ENCODE peak calls at places on chromosome 22, in nine cellular contexts. D, H, X, Z, U, C, F, M and P are unnamed samples.

GRCh38 chr22:22097727-22098228 is 115.2 kb upstream of the TOP3B start:
- DNase-seq in D (no peak), H (no peak), X (no peak), Z (no peak), U (no peak), C (no peak), F (no peak), M (no peak), P (no peak)

GRCh38 chr22:32411388-32411787 is 659 bp downstream of the RTCB start:
- DNase-seq in D (no peak), H (no peak), X (no peak), Z (peak), U (no peak), C (no peak), F (no peak), M (no peak), P (peak)

GRCh38 chr22:44351685-44352377 is 39.1 kb upstream of the SHISAL1 start:
- DNase-seq in D (no peak), H (no peak), X (no peak), Z (peak), U (no peak), C (peak), F (peak), M (no peak), P (peak)

GRCh38 chr22:30228509-30229359 is 17.8 kb downstream of the LIF start:
- DNase-seq in D (no peak), H (no peak), X (no peak), Z (no peak), U (no peak), C (no peak), F (no peak), M (no peak), P (no peak)

GRCh38 chr22:50191041-50191740 is 5.5 kb downstream of the TRABD start:
- DNase-seq in D (peak), H (no peak), X (no peak), Z (no peak), U (no peak), C (no peak), F (peak), M (peak), P (peak)

GRCh38 chr22:30212363-30212995 is 34.1 kb downstream of the LIF start:
- DNase-seq in D (peak), H (peak), X (peak), Z (peak), U (peak), C (peak), F (peak), M (peak), P (peak)

GRCh38 chr22:46734830-46735453 is 3.1 kb downstream of the CERK start:
- DNase-seq in D (peak), H (peak), X (no peak), Z (no peak), U (peak), C (no peak), F (peak), M (peak), P (peak)

GRCh38 chr22:47928626-47929025 is 1166.2 kb downstream of the TBC1D22A start:
- DNase-seq in D (no peak), H (peak), X (no peak), Z (no peak), U (no peak), C (no peak), F (no peak), M (no peak), P (no peak)

GRCh38 chr22:48669226-48669625 is 1158.4 kb downstream of the BRD1 start:
- DNase-seq in D (no peak), H (no peak), X (no peak), Z (no peak), U (no peak), C (no peak), F (peak), M (no peak), P (no peak)

GRCh38 chr22:20953668-20954500 is 13.2 kb upstream of the AIFM3 start:
- DNase-seq in D (no peak), H (no peak), X (peak), Z (no peak), U (no peak), C (peak), F (peak), M (no peak), P (no peak)

GRCh38 chr22:20957691-20958440 is 9.2 kb upstream of the AIFM3 start:
- DNase-seq in D (peak), H (peak), X (no peak), Z (no peak), U (no peak), C (no peak), F (peak), M (peak), P (no peak)

GRCh38 chr22:20955548-20955947 is 11.5 kb upstream of the AIFM3 start:
- DNase-seq in D (no peak), H (no peak), X (no peak), Z (no peak), U (no peak), C (no peak), F (peak), M (no peak), P (no peak)

GRCh38 chr22:20957118-20957690 is 9.9 kb upstream of the AIFM3 start:
- DNase-seq in D (peak), H (peak), X (no peak), Z (no peak), U (no peak), C (no peak), F (peak), M (peak), P (no peak)

GRCh38 chr22:20956258-20957117 is 10.6 kb upstream of the AIFM3 start:
- DNase-seq in D (no peak), H (peak), X (no peak), Z (peak), U (no peak), C (no peak), F (peak), M (no peak), P (no peak)
- TF ChIP-seq CTCF in D (no peak), H (no peak), X (no peak), Z (no peak), U (no peak), C (no peak), F (no peak), M (no peak), P (no peak)

DNA sequence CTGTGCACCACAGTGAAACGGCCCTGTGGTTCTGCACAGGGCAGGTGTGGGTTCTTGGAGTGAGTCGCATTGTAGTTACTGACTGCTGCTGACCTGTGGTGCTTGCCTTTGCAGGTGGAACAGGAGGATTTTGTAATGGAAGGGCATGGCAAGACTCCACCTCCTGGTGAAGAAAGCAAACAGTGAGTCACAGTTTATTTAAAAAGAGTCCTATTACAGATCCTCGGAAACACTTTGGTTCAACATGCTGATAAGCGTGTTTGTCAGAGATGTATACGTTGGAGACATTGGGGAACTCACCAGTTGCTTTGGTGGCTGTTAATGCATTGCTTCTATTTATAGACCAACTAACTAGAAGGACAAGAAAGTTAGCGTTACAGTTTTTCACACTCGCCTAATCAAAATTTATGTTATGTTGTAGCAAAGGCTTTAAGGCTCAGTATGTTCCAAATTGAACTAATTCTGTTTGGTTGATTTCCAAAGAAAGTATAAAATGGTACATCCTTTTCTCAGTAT is 21.7 kb upstream of the TNRC6B start:
- DNase-seq in D (peak), H (peak), X (no peak), Z (peak), U (no peak), C (no peak), F (no peak), M (no peak), P (peak)
- TF ChIP-seq CTCF in D (no peak), H (no peak), X (no peak), Z (peak), U (peak), C (peak), F (no peak), M (peak), P (no peak)

GRCh38 chr22:45548991-45549736 is 46.5 kb downstream of the FBLN1 start:
- DNase-seq in D (peak), H (no peak), X (peak), Z (peak), U (peak), C (peak), F (no peak), M (no peak), P (no peak)
- TF ChIP-seq CTCF in D (no peak), H (no peak), X (no peak), Z (peak), U (peak), C (peak), F (peak), M (peak), P (peak)

GRCh38 chr22:19483481-19484244 is 3.9 kb downstream of the CDC45 start:
- DNase-seq in D (no peak), H (no peak), X (no peak), Z (peak), U (no peak), C (peak), F (no peak), M (no peak), P (no peak)
- TF ChIP-seq CTCF in D (no peak), H (no peak), X (no peak), Z (no peak), U (no peak), C (no peak), F (no peak), M (no peak), P (no peak)

GRCh38 chr22:45553333-45554039 is 50.8 kb downstream of the FBLN1 start:
- DNase-seq in D (peak), H (peak), X (peak), Z (peak), U (peak), C (peak), F (peak), M (peak), P (peak)

GRCh38 chr22:45552017-45552411 is 49.3 kb downstream of the FBLN1 start:
- DNase-seq in D (no peak), H (no peak), X (no peak), Z (no peak), U (no peak), C (no peak), F (no peak), M (no peak), P (no peak)

GRCh38 chr22:45552580-45553332 is 50.1 kb downstream of the FBLN1 start:
- DNase-seq in D (peak), H (peak), X (peak), Z (peak), U (peak), C (peak), F (peak), M (peak), P (no peak)

GRCh38 chr22:45554861-45555260 is 52.2 kb downstream of the FBLN1 start:
- DNase-seq in D (no peak), H (no peak), X (no peak), Z (no peak), U (no peak), C (no peak), F (no peak), M (no peak), P (no peak)

GRCh38 chr22:45554040-45554406 is 51.3 kb downstream of the FBLN1 start:
- DNase-seq in D (no peak), H (no peak), X (no peak), Z (no peak), U (no peak), C (no peak), F (no peak), M (no peak), P (no peak)
- TF ChIP-seq CTCF in D (no peak), H (no peak), X (no peak), Z (no peak), U (no peak), C (no peak), F (no peak), M (no peak), P (no peak)

GRCh38 chr22:31229402-31230140 is 17.5 kb downstream of the LIMK2 start:
- DNase-seq in D (peak), H (peak), X (no peak), Z (no peak), U (peak), C (no peak), F (no peak), M (no peak), P (no peak)

GRCh38 chr22:31233001-31233400 is 20.9 kb downstream of the LIMK2 start:
- DNase-seq in D (no peak), H (no peak), X (no peak), Z (no peak), U (no peak), C (no peak), F (no peak), M (no peak), P (no peak)

GRCh38 chr22:31230155-31230870 is 18.2 kb downstream of the LIMK2 start:
- DNase-seq in D (no peak), H (no peak), X (peak), Z (no peak), U (no peak), C (peak), F (no peak), M (no peak), P (no peak)

GRCh38 chr22:31228425-31228824 is 16.3 kb downstream of the LIMK2 start:
- DNase-seq in D (no peak), H (no peak), X (no peak), Z (no peak), U (no peak), C (no peak), F (no peak), M (no peak), P (no peak)

GRCh38 chr22:31230871-31231621 is 18.9 kb downstream of the LIMK2 start:
- DNase-seq in D (peak), H (peak), X (peak), Z (peak), U (no peak), C (peak), F (no peak), M (no peak), P (peak)
- TF ChIP-seq CTCF in D (peak), H (peak), X (peak), Z (peak), U (peak), C (peak), F (peak), M (peak), P (peak)

GRCh38 chr22:23100124-23100801 is 29.9 kb downstream of the GNAZ start:
- DNase-seq in D (no peak), H (no peak), X (no peak), Z (no peak), U (no peak), C (no peak), F (no peak), M (no peak), P (no peak)
- TF ChIP-seq CTCF in D (no peak), H (no peak), X (no peak), Z (no peak), U (no peak), C (no peak), F (no peak), M (no peak), P (no peak)

GRCh38 chr22:37176464-37177061 is 11.5 kb downstream of the C1QTNF6 start:
- DNase-seq in D (peak), H (peak), X (peak), Z (peak), U (peak), C (peak), F (peak), M (peak), P (peak)

GRCh38 chr22:37175414-37176144 is 12.5 kb downstream of the C1QTNF6 start:
- DNase-seq in D (no peak), H (no peak), X (no peak), Z (no peak), U (no peak), C (no peak), F (peak), M (peak), P (no peak)

GRCh38 chr22:37177755-37178154 is 10.3 kb downstream of the C1QTNF6 start:
- DNase-seq in D (no peak), H (no peak), X (no peak), Z (no peak), U (no peak), C (no peak), F (peak), M (no peak), P (no peak)

GRCh38 chr22:37178350-37179125 is 9.5 kb downstream of the C1QTNF6 start:
- DNase-seq in D (peak), H (peak), X (no peak), Z (no peak), U (no peak), C (no peak), F (peak), M (peak), P (no peak)

DNA sequence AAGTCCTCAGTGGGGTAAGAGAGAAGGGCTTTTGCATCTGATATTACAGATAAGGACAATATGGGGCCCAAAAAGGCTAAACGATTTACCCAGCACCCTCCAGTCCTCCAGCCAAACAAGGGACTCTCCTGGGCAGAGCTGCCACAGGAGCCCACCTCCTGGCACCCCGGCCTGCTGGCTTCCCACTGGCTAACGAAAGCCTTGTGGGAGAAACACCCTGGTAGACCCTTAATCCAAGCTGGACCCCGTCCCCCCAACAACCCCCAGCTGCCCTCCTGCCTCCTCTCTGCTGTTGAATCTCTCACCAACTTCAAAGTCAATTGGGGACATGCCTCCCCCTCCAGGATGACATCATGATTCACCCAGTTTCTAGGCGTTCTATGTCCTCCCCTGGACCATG is 10.8 kb downstream of the C1QTNF6 start:
- DNase-seq in D (no peak), H (no peak), X (no peak), Z (no peak), U (no peak), C (no peak), F (peak), M (no peak), P (peak)
- TF ChIP-seq CTCF in D (no peak), H (no peak), X (no peak), Z (no peak), U (no peak), C (no peak), F (no peak), M (no peak), P (no peak)

DNA sequence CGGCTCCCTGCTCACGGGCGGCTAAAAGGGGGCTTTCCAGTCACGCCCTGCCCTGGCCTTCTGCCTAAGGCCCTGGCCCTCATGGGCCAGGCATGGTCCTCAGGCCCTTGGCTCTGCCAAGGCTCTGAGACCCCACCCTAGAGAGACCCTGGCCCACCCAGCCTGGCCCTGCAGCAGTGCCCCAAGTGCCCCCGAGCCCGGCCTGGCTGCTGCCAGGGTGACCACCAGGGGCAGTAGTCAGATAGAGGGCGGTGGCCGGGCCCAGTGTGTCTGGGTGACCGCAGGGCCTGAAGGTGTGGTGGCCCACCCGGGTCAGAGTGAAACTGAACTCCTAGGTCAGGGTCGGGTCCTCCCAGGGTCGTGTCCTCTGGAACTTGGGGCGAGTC is 29.4 kb upstream of the CCDC188 start:
- DNase-seq in D (no peak), H (no peak), X (no peak), Z (no peak), U (no peak), C (no peak), F (no peak), M (no peak), P (no peak)
- TF ChIP-seq CTCF in D (no peak), H (no peak), X (no peak), Z (peak), U (no peak), C (peak), F (no peak), M (peak), P (no peak)